ENCODE peak calls at places on chromosomes 16 and 17, in six cellular contexts. One of them, this sample, is unnamed.

GRCh38 chr17:17021194-17021863 is 20.9 kb upstream of the MPRIP start:
- DNase-seq in NCI-H2081 treated with DMSO at 0.1 percent for 48 hours: no peak
- DNase-seq in stromal cell of bone marrow: no peak
- DNase-seq in kidney glomerular epithelial cell: no peak
- DNase-seq in A549: peak; percentile 97
- DNase-seq in breast epithelium: peak; percentile 67
- DNase-seq in this sample: peak; percentile 94

GRCh38 chr16:21646721-21647561 is 5.5 kb downstream of the IGSF6 start:
- DNase-seq in stromal cell of bone marrow: no peak
- DNase-seq in NCI-H2081 treated with DMSO at 0.1 percent for 48 hours: no peak
- DNase-seq in A549: no peak
- DNase-seq in breast epithelium: no peak
- DNase-seq in kidney glomerular epithelial cell: no peak
- DNase-seq in this sample: no peak

GRCh38 chr17:48296453-48296852 is 133.6 kb downstream of the SKAP1 start:
- DNase-seq in kidney glomerular epithelial cell: no peak
- DNase-seq in NCI-H2081 treated with DMSO at 0.1 percent for 48 hours: no peak
- DNase-seq in breast epithelium: no peak
- DNase-seq in stromal cell of bone marrow: no peak
- DNase-seq in A549: no peak
- DNase-seq in this sample: no peak

GRCh38 chr17:32310927-32311568 is 30.9 kb downstream of the C17orf75 start:
- DNase-seq in breast epithelium: no peak
- DNase-seq in NCI-H2081 treated with DMSO at 0.1 percent for 48 hours: no peak
- DNase-seq in kidney glomerular epithelial cell: no peak
- DNase-seq in A549: no peak
- DNase-seq in stromal cell of bone marrow: peak; percentile 11
- DNase-seq in this sample: no peak

GRCh38 chr17:17484451-17484899 is 7.7 kb downstream of the MED9 start:
- DNase-seq in stromal cell of bone marrow: no peak
- DNase-seq in NCI-H2081 treated with DMSO at 0.1 percent for 48 hours: no peak
- DNase-seq in kidney glomerular epithelial cell: no peak
- DNase-seq in breast epithelium: no peak
- DNase-seq in A549: no peak
- DNase-seq in this sample: no peak

GRCh38 chr16:19745286-19746018 is 27.4 kb downstream of the IQCK start:
- DNase-seq in kidney glomerular epithelial cell: no peak
- DNase-seq in A549: no peak
- DNase-seq in NCI-H2081 treated with DMSO at 0.1 percent for 48 hours: no peak
- DNase-seq in breast epithelium: no peak
- DNase-seq in stromal cell of bone marrow: peak; percentile 8
- DNase-seq in this sample: no peak

GRCh38 chr16:9364721-9365693 is 273.6 kb downstream of the HAPSTR1 start:
- DNase-seq in stromal cell of bone marrow: no peak
- DNase-seq in kidney glomerular epithelial cell: no peak
- DNase-seq in breast epithelium: peak; percentile 90
- DNase-seq in NCI-H2081 treated with DMSO at 0.1 percent for 48 hours: no peak
- DNase-seq in A549: no peak
- DNase-seq in this sample: no peak

GRCh38 chr17:42329025-42329976 is 41.0 kb downstream of the STAT5A start:
- DNase-seq in stromal cell of bone marrow: no peak
- DNase-seq in kidney glomerular epithelial cell: peak; percentile 63
- DNase-seq in NCI-H2081 treated with DMSO at 0.1 percent for 48 hours: no peak
- DNase-seq in breast epithelium: peak; percentile 66
- DNase-seq in A549: peak; percentile 98
- DNase-seq in this sample: peak; percentile 71

This sample was measured in PC-9.